ENCODE peak calls at places on chromosome 4, in five cellular contexts. K is stimulated activated naive CD8-positive, alpha-beta T cell treated with anti-CD3 and anti-CD28 coated beads, Interleukin-15, amount 100 ng/mL, for 72 hours; M is naive thymus-derived CD8-positive, alpha-beta T cell; S is RCC 7860; H is endothelial cell. Y is an unnamed sample.

GRCh38 chr4:132669786-132670185 is 479.3 kb upstream of the PCDH10 start:
- DNase-seq in K (no peak), S (no peak), H (no peak), M (no peak), Y (no peak)

GRCh38 chr4:86653237-86653865 is 59.2 kb downstream of the PTPN13 start:
- DNase-seq in M (no peak), H (no peak), K (peak), S (no peak), Y (no peak)

GRCh38 chr4:148007303-148007702 is 275.4 kb downstream of the ARHGAP10 start:
- DNase-seq in H (no peak), S (peak), M (no peak), K (no peak), Y (peak)

GRCh38 chr4:52195882-52196281 is 144.8 kb downstream of the SPATA18 start:
- DNase-seq in H (no peak), M (no peak), K (no peak), S (no peak), Y (no peak)

GRCh38 chr4:137705171-137705783 is 173.0 kb upstream of the PCDH18 start:
- DNase-seq in H (no peak), M (no peak), K (no peak), S (no peak), Y (peak)

GRCh38 chr4:168674869-168675268 is 178.0 kb downstream of the PALLD start:
- DNase-seq in S (no peak), K (no peak), H (no peak), M (no peak), Y (no peak)

GRCh38 chr4:76546282-76547166 is 111.5 kb downstream of the SHROOM3 start:
- DNase-seq in S (peak), H (no peak), K (no peak), M (no peak), Y (no peak)

GRCh38 chr4:41287005-41287404 is 30.3 kb downstream of the UCHL1 start:
- DNase-seq in S (no peak), K (no peak), M (no peak), H (no peak), Y (no peak)

GRCh38 chr4:102869569-102870227 is 906 bp downstream of the CISD2 start:
- DNase-seq in K (no peak), H (no peak), M (no peak), S (peak), Y (no peak)

GRCh38 chr4:2691952-2692435 is 64.1 kb downstream of the TNIP2 start:
- DNase-seq in M (no peak), K (peak), H (no peak), S (no peak), Y (no peak)

GRCh38 chr4:6355052-6355451 is 85.4 kb downstream of the WFS1 start:
- DNase-seq in M (no peak), S (no peak), H (peak), K (no peak), Y (no peak)

GRCh38 chr4:109701566-109702399 is 1.5 kb downstream of the CASP6 start:
- DNase-seq in M (no peak), K (no peak), H (peak), S (peak), Y (no peak)

GRCh38 chr4:7926822-7927221 is 12.8 kb downstream of the AFAP1 start:
- DNase-seq in M (no peak), K (no peak), H (no peak), S (no peak), Y (no peak)

GRCh38 chr4:101199507-101200285 is 147.6 kb downstream of the PPP3CA start:
- DNase-seq in H (no peak), M (no peak), S (peak), K (no peak), Y (peak)

GRCh38 chr4:110275871-110276270 is 77.5 kb upstream of the ELOVL6 start:
- DNase-seq in S (no peak), K (no peak), M (no peak), H (no peak), Y (no peak)

GRCh38 chr4:94676910-94677309 is 80.8 kb upstream of the BMPR1B start:
- DNase-seq in H (no peak), M (no peak), S (no peak), K (no peak), Y (no peak)

GRCh38 chr4:158282252-158282651 is 72.0 kb downstream of the TMEM144 start:
- DNase-seq in H (no peak), M (no peak), S (no peak), K (no peak), Y (no peak)

GRCh38 chr4:119788334-119789266 is 160.0 kb upstream of the PDE5A start:
- DNase-seq in S (no peak), M (no peak), K (no peak), H (no peak), Y (no peak)

GRCh38 chr4:96228463-96228862 is 388.6 kb downstream of the PDHA2 start:
- DNase-seq in S (no peak), K (no peak), M (no peak), H (no peak), Y (no peak)

GRCh38 chr4:107034982-107035710 is 967 bp downstream of the DKK2 start:
- DNase-seq in H (peak), K (no peak), M (no peak), S (no peak), Y (no peak)

GRCh38 chr4:154506253-154506652 is 14.7 kb upstream of the DCHS2 start:
- DNase-seq in H (no peak), K (no peak), M (no peak), S (no peak), Y (peak)

GRCh38 chr4:13054410-13054970 is 429.6 kb downstream of the RAB28 start:
- DNase-seq in H (no peak), S (no peak), M (no peak), K (no peak), Y (no peak)

GRCh38 chr4:62644372-62644771 is 1444.2 kb downstream of the ADGRL3 start:
- DNase-seq in H (peak), S (peak), M (no peak), K (no peak), Y (no peak)

GRCh38 chr4:23728393-23728792 is 161.5 kb downstream of the PPARGC1A start:
- DNase-seq in S (peak), M (no peak), H (no peak), K (no peak), Y (no peak)

GRCh38 chr4:102141855-102142254 is 203.4 kb downstream of the SLC39A8 start:
- DNase-seq in H (no peak), S (no peak), K (no peak), M (no peak), Y (no peak)

GRCh38 chr4:64121803-64122202 is 287.4 kb downstream of the TECRL start:
- DNase-seq in H (no peak), S (no peak), K (no peak), M (no peak), Y (no peak)

GRCh38 chr4:176034936-176035335 is 30.7 kb upstream of the WDR17 start:
- DNase-seq in K (no peak), S (no peak), M (no peak), H (no peak), Y (peak)

GRCh38 chr4:10303291-10303690 is 153.9 kb downstream of the ZNF518B start:
- DNase-seq in S (no peak), K (no peak), H (no peak), M (no peak), Y (no peak)

GRCh38 chr4:14908635-14909034 is 93.6 kb upstream of the CPEB2 start:
- DNase-seq in M (no peak), H (no peak), S (peak), K (no peak), Y (no peak)

GRCh38 chr4:107220976-107221375 is 184.9 kb upstream of the DKK2 start:
- DNase-seq in S (no peak), H (no peak), M (no peak), K (no peak), Y (no peak)

GRCh38 chr4:77776182-77777134 is 42.7 kb downstream of the CNOT6L start:
- DNase-seq in M (no peak), S (no peak), H (no peak), K (no peak), Y (no peak)

GRCh38 chr4:28686618-28687017 is 1826.0 kb downstream of the STIM2 start:
- DNase-seq in M (no peak), K (no peak), H (peak), S (peak), Y (peak)

GRCh38 chr4:56655627-56656345 is 25.3 kb downstream of the HOPX start:
- DNase-seq in S (no peak), M (no peak), H (peak), K (peak), Y (no peak)

GRCh38 chr4:113312529-113312928 is 263.1 kb downstream of the ANK2 start:
- DNase-seq in M (no peak), K (no peak), H (no peak), S (no peak), Y (no peak)

GRCh38 chr4:133402616-133403015 is 253.5 kb downstream of the PCDH10 start:
- DNase-seq in M (no peak), H (no peak), K (no peak), S (no peak), Y (no peak)

GRCh38 chr4:9691221-9692065 is 90.0 kb upstream of the DRD5 start:
- DNase-seq in H (peak), K (peak), M (peak), S (peak), Y (peak)

GRCh38 chr4:74206088-74206826 is 48.3 kb downstream of the MTHFD2L start:
- DNase-seq in S (peak), H (no peak), M (no peak), K (no peak), Y (no peak)

GRCh38 chr4:83075271-83075670 is 39.3 kb downstream of the PLAC8 start:
- DNase-seq in H (no peak), S (no peak), M (no peak), K (no peak), Y (no peak)

GRCh38 chr4:110808371-110808878 is 185.5 kb upstream of the PITX2 start:
- DNase-seq in H (no peak), S (peak), M (no peak), K (no peak), Y (no peak)

Y was measured in putamen.